ENCODE peak calls at places on chromosomes 2 and 18, in six cellular contexts. L is neuronal stem cell, C is mesenchymal stem cell, Y is IMR-90, E is mesendoderm, P is H1. K is an unnamed sample.

GRCh38 chr2:182911813-182912517 is 45.5 kb upstream of the FRZB start:
- DNase-seq in P (no peak), L (no peak), E (no peak), C (no peak), Y (peak), K (no peak)

GRCh38 chr2:206556357-206556949 is 85.8 kb upstream of the FAM237A start:
- DNase-seq in L (peak), Y (peak), P (no peak), C (peak), E (peak), K (no peak)

GRCh38 chr2:218065239-218066006 is 3.6 kb upstream of the RUFY4 start:
- DNase-seq in C (no peak), L (no peak), P (no peak), Y (no peak), E (no peak), K (peak)

GRCh38 chr2:173090291-173090877 is 14.7 kb downstream of the MAP3K20 start:
- DNase-seq in Y (peak), L (no peak), E (peak), C (peak), P (no peak), K (peak)

GRCh38 chr2:73089270-73090030 is 17.9 kb upstream of the SFXN5 start:
- DNase-seq in P (no peak), Y (peak), E (peak), C (peak), L (no peak), K (no peak)

GRCh38 chr2:235716875-235717496 is 223.1 kb downstream of the AGAP1 start:
- DNase-seq in Y (peak), L (no peak), P (no peak), C (peak), E (no peak), K (no peak)

GRCh38 chr2:188244383-188244782 is 47.3 kb upstream of the GULP1 start:
- DNase-seq in Y (peak), P (no peak), L (no peak), C (peak), E (peak), K (no peak)

GRCh38 chr2:19901201-19901457 is 654 bp downstream of the TTC32 start:
- DNase-seq in L (no peak), Y (no peak), P (no peak), E (no peak), C (no peak), K (no peak)

GRCh38 chr2:96913398-96914202 is 43.7 kb upstream of the SEMA4C start:
- DNase-seq in C (no peak), P (no peak), L (no peak), Y (no peak), E (no peak), K (no peak)

GRCh38 chr2:105042189-105042588 is 4.3 kb downstream of the MRPS9 start:
- DNase-seq in Y (no peak), E (peak), L (no peak), P (no peak), C (no peak), K (peak)

GRCh38 chr2:57450170-57450569 is 596.4 kb upstream of the VRK2 start:
- DNase-seq in C (no peak), E (peak), L (no peak), P (no peak), Y (no peak), K (no peak)

GRCh38 chr2:101763496-101764333 is 66.2 kb downstream of the MAP4K4 start:
- DNase-seq in Y (no peak), E (no peak), L (no peak), P (no peak), C (no peak), K (no peak)

GRCh38 chr2:19736191-19736831 is 165.5 kb downstream of the TTC32 start:
- DNase-seq in Y (peak), L (no peak), E (no peak), P (no peak), C (no peak), K (no peak)

GRCh38 chr2:9347411-9347853 is 75.9 kb downstream of the ITGB1BP1 start:
- DNase-seq in L (no peak), E (no peak), C (peak), P (no peak), Y (no peak), K (no peak)

GRCh38 chr2:239054921-239055320 is 207.0 kb downstream of the TWIST2 start:
- DNase-seq in Y (no peak), L (no peak), E (no peak), C (no peak), P (no peak), K (no peak)

GRCh38 chr18:34322365-34323289 is 97.9 kb upstream of the NOL4 start:
- DNase-seq in E (peak), Y (peak), P (no peak), C (peak), L (peak), K (peak)

GRCh38 chr2:138275292-138275690 is 226.3 kb upstream of the SPOPL start:
- DNase-seq in Y (no peak), C (no peak), L (no peak), E (peak), P (no peak), K (no peak)

GRCh38 chr2:157258520-157259326 is 1.2 kb downstream of the GALNT5 start:
- DNase-seq in C (no peak), E (no peak), L (no peak), Y (no peak), P (no peak), K (no peak)

GRCh38 chr2:9665903-9666302 is 35.1 kb upstream of the YWHAQ start:
- DNase-seq in E (peak), C (peak), L (no peak), P (no peak), Y (peak), K (no peak)

GRCh38 chr2:149075868-149076267 is 37.4 kb downstream of the LYPD6B start:
- DNase-seq in P (no peak), E (no peak), C (peak), L (peak), Y (no peak), K (no peak)

GRCh38 chr2:240986787-240987411 is 11.5 kb upstream of the SNED1 start:
- DNase-seq in C (peak), P (no peak), Y (peak), E (no peak), L (no peak), K (no peak)

GRCh38 chr2:64005707-64006356 is 13.4 kb downstream of the VPS54 start:
- DNase-seq in C (no peak), E (no peak), L (no peak), Y (no peak), P (no peak), K (no peak)

GRCh38 chr18:59910967-59911366 is 11.2 kb downstream of the PMAIP1 start:
- DNase-seq in Y (peak), L (no peak), C (peak), E (no peak), P (no peak), K (no peak)

GRCh38 chr2:162579986-162580385 is 236.1 kb downstream of the GCA start:
- DNase-seq in C (peak), E (peak), Y (no peak), L (peak), P (no peak), K (no peak)

GRCh38 chr2:49261791-49262190 is 107.5 kb upstream of the FSHR start:
- DNase-seq in C (no peak), Y (no peak), L (no peak), P (no peak), E (no peak), K (no peak)

GRCh38 chr2:25309402-25309801 is 32.3 kb downstream of the DNMT3A start:
- DNase-seq in E (peak), C (peak), L (peak), P (peak), Y (peak), K (peak)

DNA sequence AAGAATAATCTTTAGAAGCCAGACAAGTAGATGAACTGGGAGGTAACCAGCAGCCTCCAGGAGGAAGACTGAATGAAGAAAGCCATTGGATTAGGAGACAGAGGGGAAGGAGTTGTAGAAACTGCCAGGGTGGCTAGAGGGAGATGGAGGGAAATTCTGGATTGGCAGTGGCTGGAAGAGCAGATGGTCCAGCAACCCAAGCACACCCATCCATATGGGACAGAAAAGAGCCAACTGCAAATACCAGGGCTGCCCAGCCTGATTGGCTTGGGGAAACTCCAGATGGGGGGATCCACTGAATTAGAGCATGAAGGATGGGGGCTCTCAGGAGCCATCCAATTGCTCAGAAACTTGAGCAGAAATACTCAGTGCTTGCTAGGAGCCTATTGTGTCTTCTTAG is 173.4 kb upstream of the EPB41L3 start:
- DNase-seq in C (no peak), Y (no peak), L (no peak), P (no peak), E (no peak), K (no peak)
- H3K4me2 ChIP-seq in C (no peak), Y (no peak), L (no peak), P (no peak), E (no peak), K (no peak)

GRCh38 chr18:62715829-62716678 is 713 bp downstream of the PHLPP1 start:
- DNase-seq in Y (peak), E (peak), P (no peak), C (peak), L (peak), K (peak)
- H4K8ac ChIP-seq in Y (no peak), E (no peak), P (peak), C (peak), L (no peak), K (no peak)

GRCh38 chr2:151828143-151828889 is at the start of gene ARL5A:
- DNase-seq in L (peak), E (peak), C (peak), Y (peak), P (peak), K (peak)
- H3K18ac ChIP-seq in L (peak), E (peak), C (peak), Y (peak), P (peak), K (peak)

GRCh38 chr18:77099501-77100370 is 32.8 kb downstream of the MBP start:
- DNase-seq in L (no peak), Y (no peak), P (no peak), E (peak), C (no peak), K (no peak)

GRCh38 chr18:77101410-77102245 is 31.0 kb downstream of the MBP start:
- DNase-seq in P (no peak), E (peak), C (peak), Y (peak), L (no peak), K (peak)

GRCh38 chr18:77098554-77099174 is 33.9 kb downstream of the MBP start:
- DNase-seq in L (no peak), P (no peak), C (no peak), Y (no peak), E (peak), K (no peak)

GRCh38 chr18:77102246-77103040 is 30.1 kb downstream of the MBP start:
- DNase-seq in C (peak), E (no peak), Y (peak), P (no peak), L (no peak), K (no peak)

GRCh38 chr18:77100751-77101355 is 31.7 kb downstream of the MBP start:
- DNase-seq in C (no peak), Y (no peak), P (no peak), L (no peak), E (no peak), K (no peak)
- H3K4me2 ChIP-seq in C (peak), Y (peak), P (no peak), L (no peak), E (no peak), K (no peak)